ENCODE peak calls at places on chromosomes 11 and 22, in five cellular contexts. E, U, K, P and D are unnamed samples.

GRCh38 chr11:133354069-133354468 is 178.2 kb downstream of the OPCML start:
- DNase-seq in E (no peak), K (no peak), U (no peak), P (no peak), D (no peak)

GRCh38 chr11:2760196-2760871 is 60.5 kb upstream of the KCNQ1OT1 start:
- DNase-seq in E (no peak), K (no peak), P (no peak), U (no peak), D (no peak)

GRCh38 chr11:76783901-76784813 is 1.0 kb downstream of the TSKU start:
- DNase-seq in P (peak; percentile 88), U (peak; percentile 69), E (no peak), K (no peak), D (peak; percentile 89)

GRCh38 chr11:393219-394033 is 583 bp upstream of the PKP3 start:
- DNase-seq in K (no peak), E (no peak), P (peak; percentile 92), U (peak; percentile 78), D (peak; percentile 94)

GRCh38 chr11:60868682-60869450 is 1.5 kb downstream of the ZP1 start:
- DNase-seq in E (no peak), K (no peak), U (no peak), P (no peak), D (no peak)

GRCh38 chr11:131065435-131066295 is 149.4 kb upstream of the SNX19 start:
- DNase-seq in P (no peak), U (no peak), E (no peak), K (no peak), D (no peak)

GRCh38 chr11:64705501-64705900 is 17.5 kb downstream of the NRXN2 start:
- DNase-seq in E (no peak), K (no peak), U (no peak), P (no peak), D (no peak)

GRCh38 chr11:77096591-77097019 is 6.0 kb upstream of the OMP start:
- DNase-seq in E (no peak), P (no peak), K (no peak), U (no peak), D (peak; percentile 33)

GRCh38 chr11:100978442-100978841 is 151.2 kb downstream of the PGR start:
- DNase-seq in U (no peak), E (no peak), K (no peak), P (no peak), D (no peak)

GRCh38 chr11:69707156-69707555 is 3.3 kb upstream of the FGF19 start:
- DNase-seq in P (no peak), U (no peak), K (no peak), E (no peak), D (no peak)

GRCh38 chr22:20395897-20396287 is 1.9 kb downstream of the ZNF74 start:
- DNase-seq in P (no peak), U (no peak), E (no peak), K (no peak), D (no peak)

GRCh38 chr22:39773976-39774539 is 119.5 kb downstream of the ENTHD1 start:
- DNase-seq in K (peak; percentile 54), E (peak; percentile 9), U (no peak), P (peak; percentile 41), D (no peak)

GRCh38 chr11:73318501-73319011 is 10.5 kb downstream of the ARHGEF17 start:
- DNase-seq in E (no peak), K (no peak), P (no peak), U (no peak), D (no peak)

GRCh38 chr22:39893526-39893925 is at the start of gene ENTHD1:
- DNase-seq in P (no peak), U (no peak), E (no peak), K (no peak), D (no peak)

GRCh38 chr11:35141538-35141937 is 2.6 kb downstream of the CD44 start:
- DNase-seq in K (no peak), U (peak; percentile 43), E (no peak), P (peak; percentile 48), D (no peak)

GRCh38 chr22:46737105-46737975 is 712 bp downstream of the CERK start:
- DNase-seq in U (no peak), P (peak; percentile 51), K (peak; percentile 55), E (no peak), D (no peak)

GRCh38 chr11:223026-223789 is 12.9 kb downstream of the SIRT3 start:
- DNase-seq in E (no peak), K (no peak), P (no peak), U (no peak), D (no peak)

GRCh38 chr11:9814108-9814507 is 150.2 kb downstream of the SWAP70 start:
- DNase-seq in K (no peak), P (no peak), E (no peak), U (no peak), D (no peak)

GRCh38 chr11:73312806-73313403 is 4.8 kb downstream of the ARHGEF17 start:
- DNase-seq in P (peak; percentile 57), E (no peak), K (no peak), U (no peak), D (no peak)

GRCh38 chr11:62125881-62126280 is 2.1 kb downstream of the INCENP start:
- DNase-seq in E (no peak), P (no peak), K (no peak), U (peak; percentile 48), D (no peak)

GRCh38 chr11:116193321-116194114 is 579.3 kb downstream of the BUD13 start:
- DNase-seq in U (peak; percentile 13), K (no peak), P (peak; percentile 11), E (no peak), D (no peak)

GRCh38 chr22:19036523-19037273 is 85.5 kb downstream of the DGCR2 start:
- DNase-seq in P (peak; percentile 22), K (no peak), U (no peak), E (no peak), D (no peak)

GRCh38 chr11:8814209-8814922 is 96.6 kb upstream of the AKIP1 start:
- DNase-seq in K (no peak), P (peak; percentile 52), E (no peak), U (peak; percentile 79), D (peak; percentile 74)

GRCh38 chr22:30890689-30891442 is 77.7 kb downstream of the MORC2 start:
- DNase-seq in U (peak; percentile 28), E (peak; percentile 21), P (peak; percentile 51), K (no peak), D (peak; percentile 60)

GRCh38 chr22:19970479-19971275 is 29.1 kb upstream of the TXNRD2 start:
- DNase-seq in U (peak; percentile 44), E (peak; percentile 79), K (peak; percentile 63), P (peak; percentile 70), D (no peak)

GRCh38 chr11:112525270-112525669 is 264.6 kb upstream of the PLET1 start:
- DNase-seq in K (no peak), U (peak; percentile 57), P (peak; percentile 34), E (no peak), D (no peak)

GRCh38 chr11:924406-925157 is 1.1 kb upstream of the AP2A2 start:
- DNase-seq in K (no peak), U (no peak), P (no peak), E (no peak), D (no peak)